ENCODE peak calls at places on chromosomes 5 and 9, in four cellular contexts. P is fibroblast of lung, S is fibroblast of mammary gland, M is fibroblast of pulmonary artery. H is an unnamed sample.

GRCh38 chr9:129007766-129008468 is 20.2 kb downstream of the SH3GLB2 start:
- DNase-seq in P (no peak), S (no peak), M (no peak), H (no peak)

GRCh38 chr5:44364097-44364496 is 25.1 kb downstream of the FGF10 start:
- DNase-seq in S (no peak), P (no peak), M (no peak), H (no peak)

GRCh38 chr9:97474373-97474925 is 27.0 kb upstream of the TMOD1 start:
- DNase-seq in M (no peak), S (peak), P (peak), H (peak)

GRCh38 chr9:109765821-109766220 is 14.2 kb upstream of the PALM2AKAP2 start:
- DNase-seq in M (no peak), P (no peak), S (no peak), H (no peak)

GRCh38 chr5:37735649-37736347 is 104.0 kb downstream of the GDNF start:
- DNase-seq in S (peak), M (no peak), P (peak), H (no peak)

GRCh38 chr9:69632768-69633167 is 39.4 kb downstream of the APBA1 start:
- DNase-seq in P (no peak), S (no peak), M (no peak), H (no peak)

GRCh38 chr5:150513375-150514309 is 5.7 kb downstream of the NDST1 start:
- DNase-seq in S (peak), M (no peak), P (peak), H (no peak)

GRCh38 chr5:143030349-143030748 is 260.2 kb downstream of the ARHGAP26 start:
- DNase-seq in M (no peak), S (no peak), P (no peak), H (no peak)

GRCh38 chr5:155147222-155147621 is 133.7 kb downstream of the KIF4B start:
- DNase-seq in M (peak), S (peak), P (peak), H (peak)

GRCh38 chr5:69368458-69369368 is 607 bp downstream of the AK6 start:
- DNase-seq in P (peak), S (peak), M (peak), H (no peak)

GRCh38 chr5:172905346-172905756 is 53.9 kb upstream of the RPL26L1 start:
- DNase-seq in P (no peak), S (no peak), M (no peak), H (no peak)

GRCh38 chr9:18504707-18505106 is 30.8 kb downstream of the ADAMTSL1 start:
- DNase-seq in M (no peak), P (no peak), S (no peak), H (no peak)

GRCh38 chr9:122121391-122121790 is 28.3 kb upstream of the TTLL11 start:
- DNase-seq in M (no peak), P (no peak), S (no peak), H (no peak)

GRCh38 chr5:116521173-116521872 is 53.3 kb downstream of the SEMA6A start:
- DNase-seq in M (peak), P (peak), S (peak), H (peak)

GRCh38 chr5:90560771-90561170 is 2.2 kb downstream of the ADGRV1 start:
- DNase-seq in M (no peak), S (no peak), P (no peak), H (no peak)
- H3K4me3 ChIP-seq in M (no peak), S (no peak), P (no peak), H (no peak)

DNA sequence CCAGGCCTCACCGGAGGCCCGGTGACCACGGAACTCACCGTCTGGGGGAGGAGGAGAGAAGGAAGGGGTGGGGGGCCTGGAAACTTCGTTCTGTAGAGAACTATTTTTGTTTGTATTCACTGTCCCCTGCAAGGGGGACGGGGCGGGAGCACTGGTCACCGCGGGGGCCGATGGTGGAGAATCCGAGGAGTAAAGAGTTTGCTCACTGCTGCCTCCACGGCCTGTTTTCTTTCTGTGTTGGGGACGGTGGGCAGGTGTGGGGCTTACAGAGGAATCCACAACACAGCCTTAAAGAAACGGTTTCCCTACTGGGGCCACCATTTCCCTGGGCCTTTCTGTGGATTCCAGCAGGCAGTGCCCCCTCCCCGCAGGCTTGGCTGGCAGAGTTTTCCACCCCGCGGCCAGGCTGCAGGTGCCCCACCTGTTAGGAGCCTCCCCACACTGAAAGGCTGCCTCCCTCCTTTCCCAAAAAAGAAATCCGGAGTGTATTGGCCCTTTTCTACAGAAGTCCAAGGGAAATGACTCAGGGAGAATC is 80.8 kb downstream of the NTNG2 start:
- DNase-seq in M (no peak), S (no peak), P (no peak), H (no peak)
- TF ChIP-seq CTCF in M (no peak), S (no peak), P (no peak), H (no peak)

DNA sequence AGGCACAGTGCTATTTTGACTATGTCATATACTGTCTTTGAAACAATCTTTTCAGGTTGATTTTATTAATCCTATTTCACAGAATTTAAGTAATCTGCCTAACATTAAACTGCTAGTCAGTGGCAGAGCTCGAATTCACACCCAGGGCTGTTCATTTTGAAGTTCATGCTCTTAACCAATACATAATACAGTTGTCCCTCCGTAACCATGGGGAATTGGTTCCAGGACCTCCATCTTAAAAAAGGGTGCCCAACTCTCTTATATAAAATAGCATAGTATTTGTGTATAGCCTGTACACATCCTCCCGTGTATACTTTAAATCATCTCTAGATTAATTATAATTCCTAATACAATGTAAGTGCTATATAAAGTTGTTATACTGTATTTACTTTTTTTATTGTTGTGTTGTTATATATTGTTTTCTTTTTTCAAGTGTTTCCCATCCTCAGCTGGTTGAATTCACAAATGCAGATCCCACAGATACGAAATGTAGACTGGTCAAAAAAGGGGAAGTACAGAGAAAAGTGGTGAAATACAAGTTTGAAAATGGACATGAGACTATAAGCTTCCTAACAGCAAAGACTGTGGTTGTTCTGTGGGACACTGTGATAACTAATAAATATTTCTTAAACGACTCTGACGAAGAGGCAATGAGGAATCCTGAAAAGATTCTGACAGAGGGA is 18.3 kb downstream of the RFX3 start:
- DNase-seq in M (no peak), P (no peak), S (no peak), H (no peak)
- H3K4me3 ChIP-seq in M (no peak), P (no peak), S (no peak), H (no peak)

GRCh38 chr5:57186194-57186593 is 12.3 kb downstream of the GPBP1 start:
- DNase-seq in P (no peak), S (no peak), M (no peak), H (no peak)
- TF ChIP-seq CTCF in P (no peak), S (no peak), M (no peak), H (no peak)

GRCh38 chr9:87787735-87788134 is 61.8 kb downstream of the CTSL start:
- DNase-seq in P (no peak), S (peak), M (peak), H (peak)
- H3K4me3 ChIP-seq in P (no peak), S (no peak), M (no peak), H (no peak)

GRCh38 chr5:31217441-31217840 is 24.0 kb downstream of the CDH6 start:
- DNase-seq in P (no peak), S (no peak), M (no peak), H (no peak)

GRCh38 chr5:31215236-31215635 is 21.8 kb downstream of the CDH6 start:
- DNase-seq in P (no peak), M (no peak), S (no peak), H (no peak)

GRCh38 chr5:31220968-31221367 is 27.5 kb downstream of the CDH6 start:
- DNase-seq in P (no peak), M (no peak), S (no peak), H (no peak)

GRCh38 chr5:31213676-31214638 is 20.5 kb downstream of the CDH6 start:
- DNase-seq in M (no peak), S (no peak), P (no peak), H (no peak)

GRCh38 chr5:31218978-31219377 is 25.5 kb downstream of the CDH6 start:
- DNase-seq in S (no peak), M (no peak), P (no peak), H (no peak)
- TF ChIP-seq CTCF in S (no peak), M (no peak), P (no peak), H (no peak)